ENCODE peak calls at places on chromosomes 13 and 19, in five cellular contexts. F is Karpas-422, Y is PC-9, Q is psoas muscle, A is body of pancreas. B is an unnamed sample.

GRCh38 chr13:71316964-71317363 is 550.0 kb downstream of the DACH1 start:
- DNase-seq in F (no peak), Y (no peak), Q (no peak), A (no peak), B (no peak)

GRCh38 chr19:29547981-29548380 is 22.2 kb downstream of the VSTM2B start:
- DNase-seq in F (no peak), Y (no peak), Q (no peak), A (no peak), B (no peak)

GRCh38 chr13:91491980-91492379 is 93.6 kb downstream of the GPC5 start:
- DNase-seq in F (no peak), Y (no peak), Q (no peak), A (no peak), B (no peak)

GRCh38 chr19:6005321-6006069 is 27.6 kb upstream of the RANBP3 start:
- DNase-seq in F (no peak), Y (no peak), Q (no peak), A (no peak), B (no peak)

GRCh38 chr13:75910591-75910990 is 274.5 kb downstream of the LMO7 start:
- DNase-seq in F (no peak), Y (no peak), Q (no peak), A (no peak), B (no peak)

GRCh38 chr13:45989607-45990006 is 62.9 kb downstream of the ZC3H13 start:
- DNase-seq in F (no peak), Y (no peak), Q (no peak), A (no peak), B (no peak)

GRCh38 chr13:59635591-59635990 is 528.1 kb downstream of the DIAPH3 start:
- DNase-seq in F (no peak), Y (no peak), Q (no peak), A (no peak), B (no peak)

GRCh38 chr13:73733691-73734090 is 400.5 kb downstream of the KLF12 start:
- DNase-seq in F (no peak), Y (no peak), Q (no peak), A (no peak), B (no peak)

GRCh38 chr13:88066847-88067246 is 395.7 kb downstream of the SLITRK5 start:
- DNase-seq in F (no peak), Y (no peak), Q (no peak), A (no peak), B (no peak)

GRCh38 chr19:10389863-10390262 is 9.5 kb upstream of the TYK2 start:
- DNase-seq in F (peak; percentile 54), Y (no peak), Q (no peak), A (no peak), B (no peak)

GRCh38 chr19:46618670-46619231 is 6.1 kb downstream of the PTGIR start:
- DNase-seq in F (no peak), Y (peak; percentile 39), Q (peak; percentile 13), A (peak; percentile 78), B (peak; percentile 34)

GRCh38 chr13:52851153-52851962 is 2.9 kb upstream of the PCDH8 start:
- DNase-seq in F (no peak), Y (no peak), Q (peak; percentile 19), A (peak; percentile 24), B (no peak)

DNA sequence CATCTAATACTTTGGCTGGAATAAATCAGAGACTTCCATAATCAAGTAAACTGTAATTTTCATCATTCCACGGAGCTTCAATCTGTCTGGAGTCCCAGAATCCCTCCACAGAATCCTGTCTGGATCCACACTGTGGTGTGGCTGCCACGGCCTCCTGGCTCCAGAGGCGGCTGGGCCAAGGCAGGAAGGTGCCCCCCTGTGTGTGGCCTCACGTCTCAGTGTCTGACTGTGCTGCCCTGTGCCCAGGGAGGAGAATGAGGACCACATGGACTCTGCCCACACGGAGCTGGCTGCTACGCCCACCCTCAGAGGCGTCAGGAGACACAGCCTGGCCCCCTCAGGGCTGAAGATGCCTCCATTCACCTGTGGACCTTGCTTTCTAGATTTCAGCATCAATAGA is 12.2 kb upstream of the ZNF135 start:
- DNase-seq in F (no peak), Y (no peak), Q (no peak), A (no peak), B (no peak)
- H3K9me3 ChIP-seq in F (peaks cover 36% of the 10 kb centered on the region), Y (peaks cover 2% of the 10 kb centered on the region), Q (peaks cover 31% of the 10 kb centered on the region), A (no peaks in the 10 kb centered on the region), B (no peaks in the 10 kb centered on the region)

DNA sequence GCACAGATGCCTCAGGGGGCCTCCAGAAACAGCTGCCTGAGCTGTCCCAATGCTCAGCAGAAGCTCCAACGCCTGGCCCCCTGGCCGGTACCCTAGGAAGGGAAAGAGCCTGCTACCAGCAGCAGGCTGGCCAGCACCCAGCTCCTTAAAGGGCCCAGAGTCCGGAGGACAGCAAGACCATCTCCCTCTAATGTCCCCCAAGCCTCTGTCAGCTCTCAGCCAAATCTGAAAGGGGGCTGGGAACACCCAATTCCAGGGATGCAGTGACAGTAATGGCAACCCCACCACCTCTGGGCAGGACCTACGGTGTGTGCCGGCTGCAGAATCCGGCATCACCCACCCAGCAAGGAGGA is 4.2 kb downstream of the PPP6R1 start:
- DNase-seq in F (peak; percentile 67), Y (no peak), Q (no peak), A (no peak), B (peak; percentile 31)
- H3K4me1 ChIP-seq in F (peaks cover 63% of the 10 kb centered on the region), Y (peaks cover 47% of the 10 kb centered on the region), Q (peaks cover 56% of the 10 kb centered on the region), A (peaks cover 40% of the 10 kb centered on the region), B (peaks cover 53% of the 10 kb centered on the region)

GRCh38 chr19:12521996-12522395 is 29.3 kb downstream of the ZNF564 start:
- DNase-seq in F (no peak), Y (no peak), Q (no peak), A (no peak), B (peak; percentile 41)

GRCh38 chr19:12526542-12526941 is 24.7 kb downstream of the ZNF564 start:
- DNase-seq in F (no peak), Y (no peak), Q (no peak), A (no peak), B (no peak)

DNA sequence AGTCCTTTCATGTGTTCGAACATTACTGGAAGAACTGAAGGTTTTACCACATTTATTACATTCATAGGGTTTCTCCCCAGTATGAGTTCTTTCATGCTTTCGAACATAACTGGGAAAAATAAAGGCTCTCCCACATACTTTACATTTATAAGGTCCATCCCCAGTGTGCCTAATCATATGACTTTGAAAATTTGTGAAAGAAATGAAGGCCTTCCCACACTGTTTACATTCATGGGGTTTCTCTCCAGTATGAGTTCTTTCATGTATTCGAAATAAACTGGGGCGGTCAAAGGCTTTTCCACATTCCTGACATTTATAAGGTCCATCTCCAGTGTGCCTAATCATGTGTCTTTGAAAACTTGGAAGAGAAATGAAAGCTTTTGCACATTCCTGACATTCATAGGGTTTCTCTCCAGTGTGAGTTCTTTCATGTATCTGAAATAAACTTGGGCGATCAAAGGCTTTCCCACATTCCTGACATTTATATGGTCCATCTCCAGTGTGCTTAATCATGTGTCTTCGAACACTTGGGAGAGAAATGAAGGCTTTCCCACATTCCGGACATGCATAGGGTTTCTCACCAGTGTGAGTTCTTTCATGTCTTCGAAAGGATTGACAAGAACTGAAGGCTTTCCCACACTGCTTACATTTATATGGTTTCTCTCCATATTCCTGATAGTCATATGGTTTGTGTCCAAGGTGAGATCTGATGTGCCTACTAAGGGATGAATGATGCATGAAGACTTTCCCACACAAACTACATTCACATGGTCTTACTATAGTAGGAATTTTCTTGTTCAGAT is 24.0 kb downstream of the ZNF564 start:
- DNase-seq in F (no peak), Y (peak; percentile 59), Q (no peak), A (no peak), B (peak; percentile 22)
- H3K9me3 ChIP-seq in F (peaks cover 67% of the 10 kb centered on the region), Y (peaks cover 97% of the 10 kb centered on the region), Q (peaks cover 97% of the 10 kb centered on the region), A (peaks cover 6% of the 10 kb centered on the region), B (peaks cover 85% of the 10 kb centered on the region)

DNA sequence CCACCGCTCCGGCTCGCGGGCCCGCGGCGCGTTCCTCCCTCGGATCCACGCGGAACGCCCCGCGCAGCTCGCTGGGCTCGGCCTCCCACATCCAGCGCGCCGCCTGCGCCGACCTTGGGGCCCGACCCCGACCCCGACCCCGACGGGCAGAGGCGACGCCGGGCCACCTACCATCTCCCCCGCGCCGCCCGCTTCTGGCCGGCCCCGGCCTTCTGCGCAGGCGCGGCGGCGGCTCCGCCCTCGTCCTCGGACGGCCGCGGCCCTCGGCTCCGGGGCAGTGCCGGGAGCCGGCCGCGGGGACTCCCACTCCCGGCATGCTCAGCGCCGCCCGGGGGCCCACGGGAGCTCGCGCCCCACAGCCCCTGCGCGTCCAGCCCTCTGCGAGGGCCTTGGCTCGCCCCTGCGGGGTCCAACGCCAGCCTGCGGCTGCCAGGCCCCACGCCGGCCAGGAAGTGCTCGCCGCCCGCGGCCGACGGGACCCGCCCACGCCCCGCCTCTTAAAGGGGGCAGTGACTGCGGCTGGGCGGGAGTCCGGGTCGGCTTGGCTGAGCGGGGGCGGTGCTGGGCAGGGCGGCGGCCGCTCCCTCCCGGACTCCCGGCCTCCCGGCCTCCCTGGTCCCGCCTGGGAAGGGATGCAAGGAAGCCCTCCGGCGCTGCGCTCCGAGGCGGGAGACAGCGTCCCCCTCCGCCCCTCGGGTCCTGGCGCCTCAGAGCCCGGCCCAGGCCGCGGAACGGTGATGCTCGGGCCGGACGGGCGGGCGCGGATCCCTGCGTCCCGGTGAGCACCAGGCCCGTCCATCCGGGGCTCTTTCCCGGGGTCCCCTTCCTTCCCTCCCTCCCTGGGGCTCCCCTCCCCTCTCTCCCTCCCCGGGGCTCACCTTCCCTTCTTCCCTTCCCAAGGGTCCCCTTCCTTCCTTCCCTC is at the start of gene DCUN1D2:
- DNase-seq in F (peak; percentile 92), Y (peak; percentile 76), Q (peak; percentile 96), A (peak; percentile 93), B (peak; percentile 71)
- H3K4me1 ChIP-seq in F (peaks cover 65% of the 10 kb centered on the region), Y (peaks cover 55% of the 10 kb centered on the region), Q (peaks cover 69% of the 10 kb centered on the region), A (peaks cover 61% of the 10 kb centered on the region), B (peaks cover 42% of the 10 kb centered on the region)

GRCh38 chr19:7759156-7759555 is 3.9 kb upstream of the CLEC4M start:
- DNase-seq in F (no peak), Y (no peak), Q (no peak), A (no peak), B (peak; percentile 28)
- H3K9me3 ChIP-seq in F (peaks cover 18% of the 10 kb centered on the region), Y (peaks cover 21% of the 10 kb centered on the region), Q (peaks cover 32% of the 10 kb centered on the region), A (no peaks in the 10 kb centered on the region), B (peaks cover 40% of the 10 kb centered on the region)

GRCh38 chr19:1101337-1101698 is 2.5 kb upstream of the GPX4 start:
- DNase-seq in F (no peak), Y (no peak), Q (peak; percentile 65), A (no peak), B (peak; percentile 50)

GRCh38 chr19:1104452-1105216 is 840 bp downstream of the GPX4 start:
- DNase-seq in F (peak; percentile 90), Y (peak; percentile 54), Q (peak; percentile 83), A (peak; percentile 69), B (peak; percentile 68)

GRCh38 chr19:1103691-1104451 is at the start of gene GPX4:
- DNase-seq in F (peak; percentile 100), Y (peak; percentile 93), Q (peak; percentile 100), A (peak; percentile 99), B (peak; percentile 100)

GRCh38 chr19:1105217-1105872 is 1.6 kb downstream of the GPX4 start:
- DNase-seq in F (no peak), Y (no peak), Q (no peak), A (no peak), B (no peak)

GRCh38 chr19:1102407-1103106 is 1.2 kb upstream of the GPX4 start:
- DNase-seq in F (no peak), Y (peak; percentile 97), Q (peak; percentile 63), A (no peak), B (peak; percentile 43)
- H3K4me1 ChIP-seq in F (peaks cover 38% of the 10 kb centered on the region), Y (peaks cover 81% of the 10 kb centered on the region), Q (peaks cover 28% of the 10 kb centered on the region), A (peaks cover 42% of the 10 kb centered on the region), B (peaks cover 46% of the 10 kb centered on the region)

GRCh38 chr13:35057858-35058257 is 115.8 kb downstream of the NBEA start:
- DNase-seq in F (no peak), Y (no peak), Q (no peak), A (no peak), B (no peak)

GRCh38 chr13:35055705-35056104 is 113.6 kb downstream of the NBEA start:
- DNase-seq in F (no peak), Y (no peak), Q (no peak), A (no peak), B (no peak)
- H3K9me3 ChIP-seq in F (no peaks in the 10 kb centered on the region), Y (no peaks in the 10 kb centered on the region), Q (no peaks in the 10 kb centered on the region), A (no peaks in the 10 kb centered on the region), B (no peaks in the 10 kb centered on the region)

B was measured in OCI-LY7.